ENCODE peak calls at places on chromosome 12, in seven cellular contexts. J is CD8-positive, alpha-beta memory T cell; E is AG10803; P is occipital lobe; N is MV-4-11; G is progenitor cell of endocrine pancreas; C is GM03348. T is an unnamed sample.

GRCh38 chr12:108831309-108831991 is 25.9 kb downstream of the SSH1 start:
- DNase-seq in N (no peak), G (no peak), E (no peak), J (no peak), P (no peak), C (no peak), T (no peak)

GRCh38 chr12:97112161-97112560 is 205.1 kb downstream of the NEDD1 start:
- DNase-seq in P (no peak), G (no peak), J (no peak), N (no peak), E (no peak), C (no peak), T (no peak)

GRCh38 chr12:19288603-19289244 is 150.6 kb upstream of the AEBP2 start:
- DNase-seq in J (peak; percentile 21), E (peak; percentile 51), G (no peak), P (no peak), C (peak; percentile 69), N (peak; percentile 8), T (peak; percentile 60)

GRCh38 chr12:46523863-46524770 is 151.5 kb upstream of the SLC38A2 start:
- DNase-seq in J (peak; percentile 60), E (peak; percentile 91), P (no peak), C (peak; percentile 78), G (no peak), N (no peak), T (no peak)

GRCh38 chr12:121107681-121108080 is 25.0 kb upstream of the P2RX7 start:
- DNase-seq in J (no peak), E (no peak), N (no peak), C (no peak), G (no peak), P (no peak), T (no peak)

GRCh38 chr12:26979733-26980132 is 34.5 kb downstream of the TM7SF3 start:
- DNase-seq in E (no peak), P (no peak), J (no peak), C (no peak), G (no peak), N (no peak), T (no peak)

GRCh38 chr12:54993181-54993835 is 8.7 kb upstream of the TESPA1 start:
- DNase-seq in P (no peak), G (peak; percentile 15), E (peak; percentile 62), N (peak; percentile 40), C (peak; percentile 76), J (peak; percentile 70), T (peak; percentile 77)

GRCh38 chr12:11658796-11659195 is 9.3 kb downstream of the ETV6 start:
- DNase-seq in E (peak; percentile 88), J (no peak), P (no peak), N (no peak), G (no peak), C (peak; percentile 84), T (no peak)

GRCh38 chr12:40310201-40310600 is 85.4 kb downstream of the LRRK2 start:
- DNase-seq in N (no peak), J (no peak), P (no peak), G (no peak), E (no peak), C (no peak), T (no peak)

GRCh38 chr12:102533483-102533882 is 53.1 kb upstream of the IGF1 start:
- DNase-seq in G (no peak), N (no peak), J (no peak), E (no peak), C (no peak), P (no peak), T (no peak)

GRCh38 chr12:30862486-30862885 is 64.1 kb upstream of the TSPAN11 start:
- DNase-seq in G (no peak), J (no peak), N (no peak), P (no peak), E (peak; percentile 11), C (peak; percentile 20), T (no peak)

GRCh38 chr12:77204055-77204454 is 138.7 kb upstream of the E2F7 start:
- DNase-seq in E (no peak), C (no peak), G (no peak), J (no peak), P (no peak), N (no peak), T (peak; percentile 10)

GRCh38 chr12:13042666-13043230 is 1.4 kb upstream of the FAM234B start:
- DNase-seq in N (no peak), C (no peak), E (no peak), G (no peak), P (no peak), J (no peak), T (no peak)

GRCh38 chr12:14629832-14630688 is 62.4 kb upstream of the PLBD1 start:
- DNase-seq in J (peak; percentile 59), N (peak; percentile 56), C (peak; percentile 74), E (peak; percentile 72), G (peak; percentile 74), P (peak; percentile 38), T (peak; percentile 66)

GRCh38 chr12:81412940-81413339 is 335.1 kb downstream of the ACSS3 start:
- DNase-seq in P (no peak), J (no peak), N (no peak), C (no peak), E (no peak), G (no peak), T (no peak)

GRCh38 chr12:65603428-65604351 is 220.6 kb upstream of the HMGA2 start:
- DNase-seq in J (no peak), G (no peak), C (peak; percentile 71), E (peak; percentile 98), P (no peak), N (no peak), T (no peak)

GRCh38 chr12:101116911-101117310 is 93.1 kb downstream of the SLC5A8 start:
- DNase-seq in C (no peak), E (no peak), J (no peak), N (no peak), G (no peak), P (no peak), T (no peak)

GRCh38 chr12:13208533-13209278 is 12.2 kb downstream of the EMP1 start:
- DNase-seq in P (no peak), E (no peak), J (no peak), G (no peak), C (no peak), N (peak; percentile 57), T (peak; percentile 70)

GRCh38 chr12:53180931-53181645 is 363 bp upstream of the CSAD start:
- DNase-seq in J (no peak), P (peak; percentile 75), C (peak; percentile 90), N (peak; percentile 23), G (peak; percentile 77), E (peak; percentile 64), T (peak; percentile 88)

GRCh38 chr12:88308825-88309224 is 166.7 kb downstream of the TMTC3 start:
- DNase-seq in P (no peak), G (no peak), C (peak; percentile 14), E (peak; percentile 90), N (no peak), J (no peak), T (no peak)

GRCh38 chr12:38886064-38886463 is 19.3 kb downstream of the CPNE8 start:
- DNase-seq in P (no peak), N (no peak), J (no peak), C (no peak), G (no peak), E (peak; percentile 41), T (no peak)

GRCh38 chr12:85155791-85156190 is 119.6 kb downstream of the LRRIQ1 start:
- DNase-seq in E (peak; percentile 9), P (no peak), C (no peak), G (no peak), J (no peak), N (no peak), T (peak; percentile 31)

GRCh38 chr12:124453419-124454351 is 113.7 kb downstream of the NCOR2 start:
- DNase-seq in J (peak; percentile 58), P (peak; percentile 63), G (no peak), E (peak; percentile 68), C (peak; percentile 85), N (peak; percentile 98), T (peak; percentile 99)

GRCh38 chr12:130686511-130686981 is 29.6 kb downstream of the RIMBP2 start:
- DNase-seq in C (no peak), E (no peak), G (no peak), N (no peak), P (peak; percentile 52), J (no peak), T (no peak)

GRCh38 chr12:6430124-6430989 is 14.4 kb upstream of the CD27 start:
- DNase-seq in G (no peak), P (peak; percentile 50), E (peak; percentile 99), N (peak; percentile 86), J (no peak), C (peak; percentile 92), T (peak; percentile 96)

GRCh38 chr12:18439541-18439940 is 178.2 kb downstream of the PIK3C2G start:
- DNase-seq in P (no peak), C (no peak), N (no peak), G (no peak), E (no peak), J (no peak), T (no peak)

GRCh38 chr12:123273166-123273565 is 1.5 kb upstream of the CDK2AP1 start:
- DNase-seq in J (no peak), E (no peak), P (no peak), G (no peak), C (no peak), N (no peak), T (no peak)

GRCh38 chr12:56927281-56927680 is 6.9 kb downstream of the SDR9C7 start:
- DNase-seq in C (no peak), P (no peak), E (no peak), G (no peak), J (no peak), N (no peak), T (no peak)

GRCh38 chr12:89947437-89948265 is 239.0 kb upstream of the ATP2B1 start:
- DNase-seq in E (peak; percentile 88), C (peak; percentile 67), P (no peak), G (no peak), J (no peak), N (peak; percentile 23), T (no peak)

GRCh38 chr12:3421599-3421998 is 69.4 kb upstream of the PRMT8 start:
- DNase-seq in C (no peak), J (no peak), P (no peak), G (no peak), N (no peak), E (no peak), T (no peak)

GRCh38 chr12:27342551-27342950 is 9.9 kb downstream of the BMAL2 start:
- DNase-seq in G (no peak), J (no peak), C (no peak), P (no peak), N (no peak), E (no peak), T (no peak)

GRCh38 chr12:123043536-123044001 is 63.1 kb downstream of the ARL6IP4 start:
- DNase-seq in E (peak; percentile 96), P (peak; percentile 61), N (peak; percentile 89), J (peak; percentile 78), G (peak; percentile 24), C (peak; percentile 95), T (peak; percentile 92)

GRCh38 chr12:92511776-92512175 is 191.0 kb upstream of the PLEKHG7 start:
- DNase-seq in G (no peak), N (peak; percentile 34), C (no peak), J (no peak), P (no peak), E (no peak), T (no peak)

GRCh38 chr12:48671231-48671856 is 10.7 kb downstream of the KANSL2 start:
- DNase-seq in C (no peak), E (peak; percentile 31), P (no peak), G (no peak), N (no peak), J (no peak), T (no peak)

GRCh38 chr12:103810108-103810507 is 30.9 kb downstream of the NT5DC3 start:
- DNase-seq in G (no peak), N (no peak), P (no peak), J (no peak), C (no peak), E (no peak), T (no peak)

GRCh38 chr12:153080-153746 is 60.7 kb downstream of the SLC6A12 start:
- DNase-seq in J (peak; percentile 37), C (peak; percentile 67), N (peak; percentile 74), P (no peak), G (peak; percentile 78), E (peak; percentile 25), T (peak; percentile 78)

GRCh38 chr12:80154261-80154660 is 54.9 kb downstream of the OTOGL start:
- DNase-seq in G (no peak), E (peak; percentile 11), N (no peak), P (no peak), C (no peak), J (no peak), T (no peak)

GRCh38 chr12:68960162-68960501 is 27.2 kb upstream of the CPM start:
- DNase-seq in E (peak; percentile 60), N (no peak), G (no peak), C (no peak), J (no peak), P (no peak), T (no peak)